ENCODE peak calls at places on chromosomes 5 and 9, in nine cellular contexts. A is IMR-90; W is CD8-positive, alpha-beta T cell; Z is Peyer's patch; P is body of pancreas; Q is psoas muscle; L is lung; X is mammary epithelial cell; M is SK-N-SH. Y is an unnamed sample. For H3K27me3, the result is how much of the 10 kb centered on the place peaks cover.

GRCh38 chr5:118857700-118858099 is 130.6 kb downstream of the DTWD2 start:
- DNase-seq in L (no peak), W (no peak), Z (no peak), M (no peak), P (no peak), A (peak), Q (no peak), X (peak), Y (peak)

GRCh38 chr9:72362680-72363139 is 2.3 kb downstream of the ZFAND5 start:
- DNase-seq in W (peak), A (peak), Q (peak), P (peak), X (peak), Z (peak), M (peak), L (peak), Y (no peak)

GRCh38 chr9:3191715-3192114 is 334.1 kb downstream of the RFX3 start:
- DNase-seq in L (no peak), P (no peak), Q (no peak), W (no peak), A (no peak), X (no peak), M (no peak), Z (no peak), Y (no peak)

GRCh38 chr5:138274189-138274853 is at the start of gene GFRA3:
- DNase-seq in P (no peak), Q (no peak), Z (no peak), A (no peak), W (no peak), M (peak), L (no peak), X (no peak), Y (no peak)

GRCh38 chr5:6350277-6351090 is 27.9 kb downstream of the MED10 start:
- DNase-seq in A (no peak), L (no peak), W (no peak), Z (no peak), X (no peak), Q (no peak), P (no peak), M (peak), Y (no peak)

GRCh38 chr9:116484483-116484776 is 202.7 kb upstream of the TRIM32 start:
- DNase-seq in X (no peak), Z (no peak), W (no peak), M (no peak), Q (no peak), L (no peak), P (no peak), A (no peak), Y (no peak)

GRCh38 chr9:129142536-129142935 is 31.3 kb downstream of the PTPA start:
- DNase-seq in Z (no peak), M (no peak), W (no peak), A (no peak), P (no peak), Q (no peak), L (no peak), X (no peak), Y (no peak)

GRCh38 chr5:137705106-137705505 is 30.8 kb downstream of the KLHL3 start:
- DNase-seq in Z (no peak), W (no peak), L (no peak), M (no peak), A (peak), Q (no peak), P (no peak), X (no peak), Y (no peak)

GRCh38 chr9:126373241-126373640 is 46.6 kb downstream of the MVB12B start:
- DNase-seq in X (peak), A (peak), Q (no peak), M (no peak), W (no peak), L (no peak), Z (no peak), P (no peak), Y (peak)

GRCh38 chr9:93963969-93964368 is 8.8 kb upstream of the BARX1 start:
- DNase-seq in W (peak), Z (no peak), A (peak), Q (no peak), L (no peak), X (no peak), M (no peak), P (no peak), Y (no peak)

GRCh38 chr5:148768801-148769415 is 57.5 kb upstream of the ADRB2 start:
- DNase-seq in Q (no peak), Z (no peak), P (no peak), W (no peak), X (no peak), A (no peak), L (no peak), M (no peak), Y (peak)

GRCh38 chr9:113222482-113222841 is 1.1 kb downstream of the SLC31A1 start:
- DNase-seq in W (no peak), Z (peak), P (no peak), X (peak), Q (no peak), A (peak), M (no peak), L (no peak), Y (no peak)

GRCh38 chr5:122458278-122458872 is 146.3 kb downstream of the SNCAIP start:
- DNase-seq in Q (no peak), W (no peak), M (peak), L (no peak), A (peak), X (no peak), P (peak), Z (peak), Y (no peak)

GRCh38 chr9:28212979-28213378 is 639.7 kb upstream of the C9orf72 start:
- DNase-seq in M (no peak), L (no peak), W (no peak), A (peak), P (no peak), X (peak), Z (no peak), Q (no peak), Y (peak)

GRCh38 chr5:142918959-142919635 is 148.9 kb downstream of the ARHGAP26 start:
- DNase-seq in X (no peak), Z (no peak), P (no peak), Q (no peak), W (no peak), A (no peak), M (no peak), L (no peak), Y (no peak)

GRCh38 chr5:143874312-143874711 is 62.4 kb downstream of the HMHB1 start:
- DNase-seq in Z (no peak), Q (no peak), W (no peak), A (peak), X (no peak), M (no peak), L (no peak), P (no peak), Y (no peak)

GRCh38 chr5:175460126-175460525 is 16.1 kb upstream of the DRD1 start:
- DNase-seq in Z (no peak), X (peak), W (no peak), M (no peak), Q (no peak), P (no peak), L (no peak), A (peak), Y (peak)

GRCh38 chr5:149824115-149824514 is 94.0 kb downstream of the PPARGC1B start:
- DNase-seq in M (no peak), X (no peak), L (no peak), P (no peak), A (no peak), W (no peak), Z (no peak), Q (no peak), Y (no peak)

GRCh38 chr5:171926311-171926710 is 80.1 kb downstream of the FBXW11 start:
- DNase-seq in Z (no peak), L (no peak), W (no peak), Q (no peak), P (no peak), M (no peak), A (no peak), X (no peak), Y (peak)

GRCh38 chr9:33676746-33677505 is 118.4 kb upstream of the PRSS3 start:
- DNase-seq in L (no peak), Q (peak), W (peak), X (peak), M (peak), A (peak), P (peak), Z (peak), Y (peak)

GRCh38 chr9:99393993-99394392 is 171.9 kb downstream of the SEC61B start:
- DNase-seq in X (no peak), A (no peak), P (no peak), Z (no peak), M (no peak), Q (no peak), L (no peak), W (no peak), Y (no peak)

GRCh38 chr9:93126825-93127368 is 7.2 kb downstream of the NINJ1 start:
- DNase-seq in M (peak), Z (peak), Q (no peak), P (peak), A (no peak), W (no peak), X (no peak), L (no peak), Y (no peak)

GRCh38 chr5:5298841-5299543 is 123.5 kb upstream of the ICE1 start:
- DNase-seq in L (no peak), X (no peak), A (no peak), M (peak), Z (no peak), P (no peak), W (no peak), Q (no peak), Y (no peak)

GRCh38 chr9:127915325-127915752 is 1.5 kb downstream of the ST6GALNAC4 start:
- DNase-seq in M (peak), Z (peak), L (no peak), W (no peak), A (no peak), Q (no peak), X (no peak), P (peak), Y (no peak)

GRCh38 chr5:91381134-91381773 is 1.9 kb downstream of the ARRDC3 start:
- DNase-seq in P (no peak), M (no peak), X (no peak), W (no peak), Z (no peak), Q (no peak), L (no peak), A (no peak), Y (no peak)

GRCh38 chr9:4077499-4078102 is 222.3 kb downstream of the GLIS3 start:
- DNase-seq in Q (peak), X (peak), A (peak), M (peak), W (peak), P (peak), L (peak), Z (peak), Y (no peak)

GRCh38 chr5:170427672-170428236 is 38.6 kb upstream of the KCNMB1 start:
- DNase-seq in M (peak), L (no peak), W (no peak), Z (no peak), X (no peak), A (no peak), Q (peak), P (no peak), Y (no peak)

GRCh38 chr5:177405805-177406204 is 3.6 kb downstream of the F12 start:
- DNase-seq in X (no peak), Z (peak), A (no peak), P (no peak), Q (no peak), L (no peak), M (no peak), W (peak), Y (no peak)

GRCh38 chr5:96794757-96795156 is 13.0 kb downstream of the ERAP1 start:
- DNase-seq in X (no peak), Z (no peak), M (no peak), L (no peak), P (no peak), A (no peak), W (peak), Q (no peak), Y (no peak)

GRCh38 chr9:72210522-72210921 is 61.3 kb downstream of the GDA start:
- DNase-seq in M (no peak), Q (no peak), W (no peak), P (no peak), A (no peak), L (no peak), X (peak), Z (no peak), Y (peak)

GRCh38 chr5:5788793-5789192 is 366.3 kb downstream of the ICE1 start:
- DNase-seq in A (no peak), M (no peak), Q (no peak), X (no peak), Z (no peak), P (no peak), L (no peak), W (no peak), Y (no peak)

GRCh38 chr9:94065535-94065961 is 18.7 kb upstream of the PTPDC1 start:
- DNase-seq in Q (peak), M (peak), L (peak), Z (peak), W (peak), A (peak), X (peak), P (peak), Y (peak)

GRCh38 chr9:81145331-81145963 is 543.9 kb downstream of the TLE1 start:
- DNase-seq in L (no peak), Z (no peak), A (peak), W (no peak), X (no peak), P (no peak), M (no peak), Q (no peak), Y (no peak)

GRCh38 chr5:58241383-58241782 is 218.5 kb downstream of the PLK2 start:
- DNase-seq in Q (no peak), M (no peak), W (no peak), P (no peak), A (peak), Z (no peak), L (no peak), X (no peak), Y (peak)

GRCh38 chr9:112059145-112059979 is 115.7 kb downstream of the SUSD1 start:
- DNase-seq in Q (no peak), A (peak), Z (peak), M (no peak), L (no peak), P (no peak), X (peak), W (no peak), Y (peak)

GRCh38 chr9:77807295-77807694 is 159.2 kb upstream of the GNA14 start:
- DNase-seq in Q (no peak), X (peak), M (no peak), W (no peak), P (no peak), Z (no peak), A (peak), L (no peak), Y (peak)

GRCh38 chr5:172370648-172371248 is 83.6 kb downstream of the SH3PXD2B start:
- DNase-seq in Q (no peak), M (no peak), A (peak), L (no peak), P (peak), Z (peak), W (no peak), X (peak), Y (peak)

GRCh38 chr9:116476935-116477381 is 210.1 kb upstream of the TRIM32 start:
- DNase-seq in A (no peak), X (no peak), L (no peak), M (no peak), Z (no peak), Q (no peak), W (no peak), P (no peak), Y (no peak)

GRCh38 chr9:110875275-110875674 is 163.0 kb downstream of the LPAR1 start:
- DNase-seq in L (peak), A (no peak), X (no peak), Z (peak), M (no peak), W (no peak), Q (peak), P (no peak), Y (no peak)

GRCh38 chr9:110880123-110880522 is 158.1 kb downstream of the LPAR1 start:
- DNase-seq in W (no peak), L (no peak), X (no peak), M (no peak), P (no peak), Q (no peak), Z (no peak), A (peak), Y (no peak)

GRCh38 chr9:110871736-110872135 is 166.5 kb downstream of the LPAR1 start:
- DNase-seq in M (no peak), P (no peak), L (no peak), W (no peak), Z (no peak), A (no peak), Q (no peak), X (no peak), Y (no peak)

DNA sequence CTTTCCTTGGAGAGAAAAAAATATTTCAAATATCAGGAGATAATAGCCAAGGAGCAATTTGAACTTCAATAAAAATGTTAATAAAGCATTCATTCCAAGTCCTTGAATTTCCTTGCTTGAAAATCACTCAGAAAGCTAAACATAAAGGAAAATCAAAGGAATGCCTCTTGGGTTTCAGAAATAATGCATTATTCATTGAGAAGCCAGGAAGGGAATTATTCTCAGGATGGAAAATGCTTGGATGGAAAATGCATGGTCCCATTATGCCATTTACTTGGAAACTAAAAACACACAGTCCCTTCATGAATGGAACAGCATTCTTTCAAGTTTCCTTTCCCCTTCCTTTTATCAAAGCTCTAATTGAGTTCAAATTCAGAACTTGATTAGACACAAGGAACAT is 160.9 kb downstream of the LPAR1 start:
- DNase-seq in Z (no peak), M (no peak), P (no peak), W (no peak), X (no peak), A (no peak), L (no peak), Q (no peak), Y (no peak)
- H3K27ac ChIP-seq in Z (no peak), M (no peak), P (no peak), W (no peak), X (no peak), A (peak), L (no peak), Q (no peak), Y (no peak)

GRCh38 chr9:122228906-122229837 is at the start of gene LHX6:
- DNase-seq in W (no peak), M (peak), P (no peak), X (peak), Q (no peak), Z (no peak), A (peak), L (no peak), Y (no peak)
- H3K27me3 ChIP-seq in W (under half), M (half or more), P (under half), X (under half), Q (under half), Z (under half), A (half or more), L (under half), Y (half or more)

GRCh38 chr5:53114988-53115387 is 5.4 kb upstream of the MOCS2 start:
- DNase-seq in P (no peak), X (peak), L (no peak), Z (no peak), W (no peak), M (no peak), Q (no peak), A (peak), Y (no peak)
- TF ChIP-seq CTCF in P (no peak), X (peak), L (no peak), Z (no peak), W (no peak), M (peak), Q (no peak), A (peak), Y (peak)

GRCh38 chr9:101307524-101308213 is 77.1 kb downstream of the BAAT start:
- DNase-seq in Q (no peak), P (no peak), L (no peak), W (no peak), A (no peak), M (no peak), Z (no peak), X (peak), Y (peak)
- H3K27ac ChIP-seq in Q (no peak), P (no peak), L (no peak), W (no peak), A (no peak), M (no peak), Z (no peak), X (no peak), Y (peak)

DNA sequence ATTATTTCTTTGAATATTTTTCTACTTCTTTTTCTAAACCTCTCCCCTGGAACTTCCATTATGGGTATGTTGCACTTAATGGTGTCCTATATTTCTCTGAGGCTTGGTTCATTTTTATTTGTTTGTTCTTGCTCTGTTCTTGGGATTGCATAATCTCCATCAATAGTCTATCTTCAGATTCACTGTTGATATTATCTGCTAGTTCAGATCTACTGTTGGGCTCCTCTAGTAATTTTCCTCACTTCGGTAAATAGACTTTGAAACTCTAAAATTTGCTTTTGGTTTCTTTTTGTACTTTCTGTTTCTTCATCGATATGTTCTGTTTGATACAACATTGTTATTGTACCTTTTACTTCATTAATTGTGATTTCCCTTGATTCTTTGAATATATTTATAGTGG is 76.3 kb downstream of the MTREX start:
- DNase-seq in Z (no peak), M (no peak), Q (no peak), W (no peak), A (no peak), X (no peak), L (no peak), P (no peak), Y (no peak)
- H3K27me3 ChIP-seq in Z (under half), M (under half), Q (under half), W (under half), A (under half), X (under half), L (under half), P (under half), Y (under half)

DNA sequence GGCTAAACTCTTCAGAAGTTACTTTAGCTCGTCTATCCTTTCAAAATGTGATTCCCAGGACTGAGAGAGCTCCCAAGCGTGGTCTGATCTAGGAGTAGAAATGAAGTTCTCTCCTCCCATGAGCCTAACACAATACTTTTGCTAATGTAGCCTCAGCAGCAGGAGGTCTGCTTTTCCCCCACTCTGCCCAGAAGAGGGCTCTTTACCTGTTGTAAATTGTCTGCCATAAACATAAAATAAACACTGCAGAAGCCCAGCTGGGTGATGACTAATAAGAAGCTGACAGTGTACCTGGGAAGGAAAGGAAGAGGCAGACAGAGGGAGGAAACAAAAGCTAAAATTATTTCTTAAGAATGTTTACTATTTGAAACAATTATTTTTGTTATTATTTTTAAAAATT is 15.4 kb downstream of the SLC36A3 start:
- DNase-seq in L (no peak), X (peak), W (no peak), A (no peak), P (no peak), Z (no peak), Q (no peak), M (no peak), Y (peak)
- TF ChIP-seq CTCF in L (no peak), X (peak), W (no peak), A (no peak), P (no peak), Z (no peak), Q (no peak), M (no peak), Y (peak)

GRCh38 chr9:131096490-131097258 is at the start of gene AIF1L:
- DNase-seq in L (no peak), Q (no peak), X (peak), A (no peak), W (no peak), P (peak), M (peak), Z (no peak), Y (no peak)

GRCh38 chr9:131099088-131099611 is 2.8 kb downstream of the AIF1L start:
- DNase-seq in Z (no peak), M (no peak), W (no peak), A (no peak), X (no peak), P (no peak), Q (no peak), L (no peak), Y (no peak)

GRCh38 chr9:131097259-131097947 is 1.1 kb downstream of the AIF1L start:
- DNase-seq in W (no peak), X (no peak), A (no peak), M (no peak), L (no peak), Q (no peak), P (no peak), Z (no peak), Y (no peak)

GRCh38 chr9:131097948-131098278 is 1.6 kb downstream of the AIF1L start:
- DNase-seq in Q (no peak), Z (no peak), A (no peak), L (no peak), M (no peak), P (no peak), W (no peak), X (no peak), Y (no peak)

GRCh38 chr9:131098391-131099087 is 2.2 kb downstream of the AIF1L start:
- DNase-seq in W (no peak), P (no peak), A (no peak), L (no peak), Q (no peak), X (no peak), M (no peak), Z (no peak), Y (no peak)
- H3K27ac ChIP-seq in W (no peak), P (no peak), A (no peak), L (no peak), Q (no peak), X (no peak), M (no peak), Z (no peak), Y (no peak)